ENCODE peak calls at places on chromosomes 11 and 22, in four cellular contexts. One of them, this sample, is unnamed. For H3K9me3 and H3K27me3, the result is how much of the 10 kb centered on the place peaks cover.

GRCh38 chr11:74257934-74258553 is 53.4 kb downstream of the P4HA3 start:
- DNase-seq in CD4-positive, CD25-positive, alpha-beta regulatory T cell: no peak
- DNase-seq in CD4-positive, alpha-beta T cell: no peak
- DNase-seq in endodermal cell: no peak
- DNase-seq in this sample: no peak

GRCh38 chr22:27372364-27372763 is 429.2 kb downstream of the MN1 start:
- DNase-seq in CD4-positive, CD25-positive, alpha-beta regulatory T cell: no peak
- DNase-seq in CD4-positive, alpha-beta T cell: no peak
- DNase-seq in endodermal cell: no peak
- DNase-seq in this sample: no peak

GRCh38 chr11:75214843-75215242 is 25.7 kb upstream of the TPBGL start:
- DNase-seq in CD4-positive, CD25-positive, alpha-beta regulatory T cell: no peak
- DNase-seq in CD4-positive, alpha-beta T cell: no peak
- DNase-seq in endodermal cell: no peak
- DNase-seq in this sample: no peak

GRCh38 chr11:61955031-61955415 is 4.9 kb downstream of the BEST1 start:
- DNase-seq in CD4-positive, CD25-positive, alpha-beta regulatory T cell: no peak
- DNase-seq in CD4-positive, alpha-beta T cell: no peak
- DNase-seq in endodermal cell: peak
- DNase-seq in this sample: no peak

GRCh38 chr22:50676661-50677492 is 4.3 kb downstream of the SHANK3 start:
- DNase-seq in CD4-positive, CD25-positive, alpha-beta regulatory T cell: no peak
- DNase-seq in CD4-positive, alpha-beta T cell: no peak
- DNase-seq in endodermal cell: no peak
- DNase-seq in this sample: no peak

GRCh38 chr22:49326558-49326957 is 501.1 kb downstream of the BRD1 start:
- DNase-seq in CD4-positive, CD25-positive, alpha-beta regulatory T cell: no peak
- DNase-seq in CD4-positive, alpha-beta T cell: no peak
- DNase-seq in endodermal cell: peak
- DNase-seq in this sample: no peak

GRCh38 chr11:35842958-35843357 is 100.9 kb upstream of the LDLRAD3 start:
- DNase-seq in CD4-positive, CD25-positive, alpha-beta regulatory T cell: no peak
- DNase-seq in CD4-positive, alpha-beta T cell: no peak
- DNase-seq in endodermal cell: no peak
- DNase-seq in this sample: no peak

GRCh38 chr11:64665381-64665780 is 57.6 kb downstream of the NRXN2 start:
- DNase-seq in CD4-positive, CD25-positive, alpha-beta regulatory T cell: no peak
- DNase-seq in CD4-positive, alpha-beta T cell: no peak
- DNase-seq in endodermal cell: peak
- DNase-seq in this sample: no peak

GRCh38 chr22:45999379-45999971 is 22.5 kb upstream of the WNT7B start:
- DNase-seq in CD4-positive, CD25-positive, alpha-beta regulatory T cell: no peak
- DNase-seq in CD4-positive, alpha-beta T cell: no peak
- DNase-seq in endodermal cell: no peak
- DNase-seq in this sample: no peak

GRCh38 chr11:22725079-22725478 is 58.7 kb downstream of the GAS2 start:
- DNase-seq in CD4-positive, CD25-positive, alpha-beta regulatory T cell: no peak
- DNase-seq in CD4-positive, alpha-beta T cell: no peak
- DNase-seq in endodermal cell: no peak
- DNase-seq in this sample: no peak

GRCh38 chr22:36197065-36197440 is 4.6 kb downstream of the APOL4 start:
- DNase-seq in CD4-positive, CD25-positive, alpha-beta regulatory T cell: no peak
- DNase-seq in CD4-positive, alpha-beta T cell: no peak
- DNase-seq in endodermal cell: peak
- DNase-seq in this sample: no peak

GRCh38 chr11:130473795-130474377 is 25.4 kb downstream of the ADAMTS15 start:
- DNase-seq in CD4-positive, CD25-positive, alpha-beta regulatory T cell: no peak
- DNase-seq in CD4-positive, alpha-beta T cell: no peak
- DNase-seq in endodermal cell: no peak
- DNase-seq in this sample: no peak

GRCh38 chr22:30226192-30226832 is 20.2 kb downstream of the LIF start:
- DNase-seq in CD4-positive, CD25-positive, alpha-beta regulatory T cell: no peak
- DNase-seq in CD4-positive, alpha-beta T cell: no peak
- DNase-seq in endodermal cell: no peak
- DNase-seq in this sample: no peak

GRCh38 chr11:57792060-57792541 is 30.5 kb downstream of the CTNND1 start:
- DNase-seq in CD4-positive, CD25-positive, alpha-beta regulatory T cell: peak
- DNase-seq in CD4-positive, alpha-beta T cell: peak
- DNase-seq in endodermal cell: no peak
- DNase-seq in this sample: peak

GRCh38 chr11:20131744-20132666 is 28.3 kb downstream of the DBX1 start:
- DNase-seq in CD4-positive, CD25-positive, alpha-beta regulatory T cell: no peak
- DNase-seq in CD4-positive, alpha-beta T cell: peak
- DNase-seq in endodermal cell: peak
- DNase-seq in this sample: no peak

GRCh38 chr11:46012185-46012584 is 89.7 kb downstream of the LARGE2 start:
- DNase-seq in CD4-positive, CD25-positive, alpha-beta regulatory T cell: no peak
- DNase-seq in CD4-positive, alpha-beta T cell: no peak
- DNase-seq in endodermal cell: no peak
- DNase-seq in this sample: no peak

GRCh38 chr11:34819740-34820482 is 96.3 kb downstream of the APIP start:
- DNase-seq in CD4-positive, CD25-positive, alpha-beta regulatory T cell: no peak
- DNase-seq in CD4-positive, alpha-beta T cell: no peak
- DNase-seq in endodermal cell: no peak
- DNase-seq in this sample: peak

GRCh38 chr11:11570823-11571222 is 51.0 kb downstream of the GALNT18 start:
- DNase-seq in CD4-positive, CD25-positive, alpha-beta regulatory T cell: no peak
- DNase-seq in CD4-positive, alpha-beta T cell: no peak
- DNase-seq in endodermal cell: no peak
- DNase-seq in this sample: no peak
- H3K27ac ChIP-seq in CD4-positive, CD25-positive, alpha-beta regulatory T cell: no peak
- H3K27ac ChIP-seq in CD4-positive, alpha-beta T cell: no peak
- H3K27ac ChIP-seq in endodermal cell: no peak
- H3K27ac ChIP-seq in this sample: no peak

GRCh38 chr11:110355011-110355744 is 58.8 kb upstream of the RDX start:
- DNase-seq in CD4-positive, CD25-positive, alpha-beta regulatory T cell: no peak
- DNase-seq in CD4-positive, alpha-beta T cell: no peak
- DNase-seq in endodermal cell: peak
- DNase-seq in this sample: no peak

GRCh38 chr11:110347660-110348059 is 51.2 kb upstream of the RDX start:
- DNase-seq in CD4-positive, CD25-positive, alpha-beta regulatory T cell: no peak
- DNase-seq in CD4-positive, alpha-beta T cell: no peak
- DNase-seq in endodermal cell: no peak
- DNase-seq in this sample: no peak

GRCh38 chr11:110345756-110346155 is 49.3 kb upstream of the RDX start:
- DNase-seq in CD4-positive, CD25-positive, alpha-beta regulatory T cell: no peak
- DNase-seq in CD4-positive, alpha-beta T cell: no peak
- DNase-seq in endodermal cell: no peak
- DNase-seq in this sample: no peak

GRCh38 chr11:110349109-110349996 is 52.9 kb upstream of the RDX start:
- DNase-seq in CD4-positive, CD25-positive, alpha-beta regulatory T cell: no peak
- DNase-seq in CD4-positive, alpha-beta T cell: no peak
- DNase-seq in endodermal cell: no peak
- DNase-seq in this sample: no peak
- H3K9me3 ChIP-seq in CD4-positive, CD25-positive, alpha-beta regulatory T cell: under half
- H3K9me3 ChIP-seq in CD4-positive, alpha-beta T cell: under half
- H3K9me3 ChIP-seq in endodermal cell: under half
- H3K9me3 ChIP-seq in this sample: under half

GRCh38 chr22:20211997-20212753 is 55.9 kb downstream of the RTN4R start:
- DNase-seq in CD4-positive, CD25-positive, alpha-beta regulatory T cell: no peak
- DNase-seq in CD4-positive, alpha-beta T cell: no peak
- DNase-seq in endodermal cell: no peak
- DNase-seq in this sample: no peak
- H3K27me3 ChIP-seq in CD4-positive, CD25-positive, alpha-beta regulatory T cell: under half
- H3K27me3 ChIP-seq in CD4-positive, alpha-beta T cell: under half
- H3K27me3 ChIP-seq in endodermal cell: under half
- H3K27me3 ChIP-seq in this sample: under half

DNA sequence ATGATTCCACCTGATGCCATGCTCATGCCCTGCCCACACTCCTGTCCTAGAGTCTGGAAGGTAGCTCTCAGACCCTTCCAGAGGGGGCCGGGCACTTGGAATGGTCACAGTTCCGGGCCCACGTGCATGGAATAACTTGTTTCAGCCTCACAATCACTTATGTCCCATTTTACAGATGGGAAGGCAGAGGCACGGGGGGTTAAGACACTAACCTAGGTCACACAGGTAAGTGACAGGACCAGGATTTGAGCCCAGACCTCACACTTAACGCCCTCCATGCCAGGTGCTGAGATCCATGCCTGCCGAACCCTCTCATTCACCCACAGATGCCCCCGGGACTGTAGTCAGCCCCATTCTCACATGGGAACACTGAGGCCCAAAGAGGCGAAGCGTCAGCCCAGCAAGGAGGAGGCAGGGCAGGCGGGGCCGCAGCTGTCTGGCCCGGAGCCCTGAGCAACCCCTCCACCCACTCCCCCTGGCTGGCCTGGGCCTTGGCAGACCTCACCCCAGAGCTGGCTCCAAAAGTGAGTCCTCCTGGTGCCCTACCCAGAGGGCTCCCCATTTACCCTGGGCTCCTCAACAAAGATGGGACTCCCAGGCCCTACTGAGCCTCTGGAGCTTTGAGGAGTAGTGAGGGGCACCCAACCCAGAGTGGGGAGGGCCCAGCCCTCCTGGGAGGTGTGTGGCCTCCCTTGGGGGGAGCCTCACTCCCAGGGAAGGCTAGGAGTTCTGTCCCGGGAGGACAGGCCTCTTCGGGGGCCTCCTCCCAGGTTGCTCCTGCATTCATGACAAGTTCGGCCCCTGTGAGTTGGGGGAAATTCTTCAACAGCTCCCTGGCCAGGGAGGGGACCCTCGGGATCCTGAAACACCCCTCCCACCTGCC is 2.4 kb upstream of the ALDH3B1 start:
- DNase-seq in CD4-positive, CD25-positive, alpha-beta regulatory T cell: no peak
- DNase-seq in CD4-positive, alpha-beta T cell: no peak
- DNase-seq in endodermal cell: no peak
- DNase-seq in this sample: no peak
- H3K27ac ChIP-seq in CD4-positive, CD25-positive, alpha-beta regulatory T cell: no peak
- H3K27ac ChIP-seq in CD4-positive, alpha-beta T cell: no peak
- H3K27ac ChIP-seq in endodermal cell: no peak
- H3K27ac ChIP-seq in this sample: no peak

GRCh38 chr22:47278655-47279054 is 516.2 kb downstream of the TBC1D22A start:
- DNase-seq in CD4-positive, CD25-positive, alpha-beta regulatory T cell: no peak
- DNase-seq in CD4-positive, alpha-beta T cell: no peak
- DNase-seq in endodermal cell: no peak
- DNase-seq in this sample: no peak

GRCh38 chr22:47277511-47277910 is 515.1 kb downstream of the TBC1D22A start:
- DNase-seq in CD4-positive, CD25-positive, alpha-beta regulatory T cell: no peak
- DNase-seq in CD4-positive, alpha-beta T cell: no peak
- DNase-seq in endodermal cell: no peak
- DNase-seq in this sample: no peak

GRCh38 chr22:47276219-47276843 is 513.9 kb downstream of the TBC1D22A start:
- DNase-seq in CD4-positive, CD25-positive, alpha-beta regulatory T cell: no peak
- DNase-seq in CD4-positive, alpha-beta T cell: no peak
- DNase-seq in endodermal cell: no peak
- DNase-seq in this sample: no peak

GRCh38 chr22:47275479-47276218 is 513.2 kb downstream of the TBC1D22A start:
- DNase-seq in CD4-positive, CD25-positive, alpha-beta regulatory T cell: no peak
- DNase-seq in CD4-positive, alpha-beta T cell: no peak
- DNase-seq in endodermal cell: no peak
- DNase-seq in this sample: no peak

DNA sequence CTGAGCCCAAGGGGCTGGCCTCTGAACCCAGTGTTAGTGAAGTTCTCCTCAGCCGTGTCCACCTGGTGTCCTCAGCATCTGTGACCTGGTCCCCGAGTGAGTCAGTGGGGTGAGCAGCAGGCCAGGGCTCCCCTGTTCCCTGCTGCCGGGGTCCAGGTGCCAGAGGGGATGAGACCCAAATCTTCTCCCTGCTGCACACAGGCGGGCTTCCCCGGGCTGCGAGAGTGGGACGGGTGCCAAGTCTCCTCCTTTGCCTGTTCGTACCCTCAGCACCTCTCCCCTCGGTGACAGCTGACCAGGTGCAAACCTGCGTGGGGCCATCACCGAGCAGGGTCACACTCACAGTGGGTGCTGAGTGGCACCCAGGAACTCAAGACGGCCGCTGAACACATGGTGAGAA is 514.6 kb downstream of the TBC1D22A start:
- DNase-seq in CD4-positive, CD25-positive, alpha-beta regulatory T cell: no peak
- DNase-seq in CD4-positive, alpha-beta T cell: no peak
- DNase-seq in endodermal cell: no peak
- DNase-seq in this sample: no peak
- H3K9me3 ChIP-seq in CD4-positive, CD25-positive, alpha-beta regulatory T cell: under half
- H3K9me3 ChIP-seq in CD4-positive, alpha-beta T cell: under half
- H3K9me3 ChIP-seq in endodermal cell: half or more
- H3K9me3 ChIP-seq in this sample: under half

DNA sequence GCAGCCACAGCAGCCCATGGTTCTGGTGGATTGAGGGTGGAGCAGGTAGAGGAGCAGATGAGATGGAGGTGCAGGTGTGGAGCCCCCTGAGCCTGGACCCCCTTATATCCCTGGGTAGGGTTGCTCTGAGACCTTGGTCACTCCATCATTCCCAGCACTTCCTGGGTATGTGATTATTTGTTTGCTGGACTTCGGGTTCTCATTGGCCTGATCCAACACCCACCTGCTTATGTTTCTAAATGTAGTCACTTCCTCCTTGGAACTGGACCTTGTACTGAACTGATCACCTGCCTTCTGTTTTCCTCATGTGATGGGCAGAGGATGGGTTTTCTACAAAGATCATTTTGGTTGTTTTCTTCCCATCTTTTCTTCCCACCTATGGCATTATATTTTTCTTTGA is at the start of gene KRTAP5-4:
- DNase-seq in CD4-positive, CD25-positive, alpha-beta regulatory T cell: no peak
- DNase-seq in CD4-positive, alpha-beta T cell: no peak
- DNase-seq in endodermal cell: no peak
- DNase-seq in this sample: no peak
- H3K27me3 ChIP-seq in CD4-positive, CD25-positive, alpha-beta regulatory T cell: under half
- H3K27me3 ChIP-seq in CD4-positive, alpha-beta T cell: under half
- H3K27me3 ChIP-seq in endodermal cell: under half
- H3K27me3 ChIP-seq in this sample: under half

GRCh38 chr11:120991830-120992686 is 31.8 kb upstream of the TBCEL start:
- DNase-seq in CD4-positive, CD25-positive, alpha-beta regulatory T cell: no peak
- DNase-seq in CD4-positive, alpha-beta T cell: no peak
- DNase-seq in endodermal cell: no peak
- DNase-seq in this sample: no peak

GRCh38 chr11:120994460-120994859 is 29.4 kb upstream of the TBCEL start:
- DNase-seq in CD4-positive, CD25-positive, alpha-beta regulatory T cell: no peak
- DNase-seq in CD4-positive, alpha-beta T cell: no peak
- DNase-seq in endodermal cell: no peak
- DNase-seq in this sample: no peak

GRCh38 chr11:120998581-120998980 is 25.3 kb upstream of the TBCEL start:
- DNase-seq in CD4-positive, CD25-positive, alpha-beta regulatory T cell: no peak
- DNase-seq in CD4-positive, alpha-beta T cell: no peak
- DNase-seq in endodermal cell: no peak
- DNase-seq in this sample: no peak

GRCh38 chr11:120996973-120997372 is 26.9 kb upstream of the TBCEL start:
- DNase-seq in CD4-positive, CD25-positive, alpha-beta regulatory T cell: no peak
- DNase-seq in CD4-positive, alpha-beta T cell: no peak
- DNase-seq in endodermal cell: no peak
- DNase-seq in this sample: no peak

GRCh38 chr11:120995184-120995583 is 28.7 kb upstream of the TBCEL start:
- DNase-seq in CD4-positive, CD25-positive, alpha-beta regulatory T cell: no peak
- DNase-seq in CD4-positive, alpha-beta T cell: no peak
- DNase-seq in endodermal cell: no peak
- DNase-seq in this sample: no peak
- H3K27ac ChIP-seq in CD4-positive, CD25-positive, alpha-beta regulatory T cell: no peak
- H3K27ac ChIP-seq in CD4-positive, alpha-beta T cell: no peak
- H3K27ac ChIP-seq in endodermal cell: no peak
- H3K27ac ChIP-seq in this sample: no peak

GRCh38 chr22:10961043-10961860 is 4566.7 kb upstream of the OR11H1 start:
- DNase-seq in CD4-positive, CD25-positive, alpha-beta regulatory T cell: no peak
- DNase-seq in CD4-positive, alpha-beta T cell: no peak
- DNase-seq in endodermal cell: no peak
- DNase-seq in this sample: no peak
- H3K9me3 ChIP-seq in CD4-positive, CD25-positive, alpha-beta regulatory T cell: under half
- H3K9me3 ChIP-seq in CD4-positive, alpha-beta T cell: under half
- H3K9me3 ChIP-seq in endodermal cell: half or more
- H3K9me3 ChIP-seq in this sample: under half

GRCh38 chr11:87295237-87295636 is 257.5 kb downstream of the TMEM135 start:
- DNase-seq in CD4-positive, CD25-positive, alpha-beta regulatory T cell: no peak
- DNase-seq in CD4-positive, alpha-beta T cell: no peak
- DNase-seq in endodermal cell: no peak
- DNase-seq in this sample: no peak
- H3K27me3 ChIP-seq in CD4-positive, CD25-positive, alpha-beta regulatory T cell: under half
- H3K27me3 ChIP-seq in CD4-positive, alpha-beta T cell: under half
- H3K27me3 ChIP-seq in endodermal cell: under half
- H3K27me3 ChIP-seq in this sample: under half

This sample was measured in CD4-positive, alpha-beta memory T cell.